ENCODE peak calls at places on chromosome 16, in six cellular contexts. One of them, this sample, is unnamed.
A peak's percentile ranks its signal among the peaks of the same experiment; 100 is the strongest.

GRCh38 chr16:14399397-14400284 is 230.4 kb downstream of the PARN start:
- DNase-seq in endothelial cell of umbilical vein: peak; percentile 34
- DNase-seq in GM12878: peak; percentile 60
- DNase-seq in HepG2: peak; percentile 99
- DNase-seq in A549: peak; percentile 61
- DNase-seq in K562: no peak
- DNase-seq in this sample: peak; percentile 75

GRCh38 chr16:31458073-31458834 is 1.0 kb upstream of the ARMC5 start:
- DNase-seq in HepG2: peak; percentile 95
- DNase-seq in endothelial cell of umbilical vein: peak; percentile 57
- DNase-seq in K562: peak; percentile 56
- DNase-seq in GM12878: no peak
- DNase-seq in A549: peak; percentile 41
- DNase-seq in this sample: peak; percentile 95

GRCh38 chr16:87541004-87541881 is 48.4 kb upstream of the ZCCHC14 start:
- DNase-seq in endothelial cell of umbilical vein: no peak
- DNase-seq in K562: no peak
- DNase-seq in A549: no peak
- DNase-seq in GM12878: no peak
- DNase-seq in HepG2: no peak
- DNase-seq in this sample: no peak

GRCh38 chr16:58348986-58349385 is 43.3 kb upstream of the GINS3 start:
- DNase-seq in A549: no peak
- DNase-seq in HepG2: no peak
- DNase-seq in endothelial cell of umbilical vein: no peak
- DNase-seq in K562: no peak
- DNase-seq in GM12878: no peak
- DNase-seq in this sample: no peak

GRCh38 chr16:369866-370436 is 387 bp downstream of the MRPL28 start:
- DNase-seq in K562: no peak
- DNase-seq in GM12878: no peak
- DNase-seq in A549: no peak
- DNase-seq in HepG2: no peak
- DNase-seq in endothelial cell of umbilical vein: no peak
- DNase-seq in this sample: no peak

GRCh38 chr16:87778830-87779579 is 13.2 kb upstream of the KLHDC4 start:
- DNase-seq in HepG2: peak; percentile 88
- DNase-seq in A549: peak; percentile 85
- DNase-seq in K562: peak; percentile 85
- DNase-seq in GM12878: peak; percentile 80
- DNase-seq in endothelial cell of umbilical vein: peak; percentile 95
- DNase-seq in this sample: peak; percentile 100

GRCh38 chr16:47787695-47788094 is 326.6 kb downstream of the PHKB start:
- DNase-seq in K562: no peak
- DNase-seq in endothelial cell of umbilical vein: no peak
- DNase-seq in GM12878: no peak
- DNase-seq in HepG2: no peak
- DNase-seq in A549: no peak
- DNase-seq in this sample: peak; percentile 32

GRCh38 chr16:70392606-70393005 is 45.9 kb downstream of the DDX19A start:
- DNase-seq in HepG2: no peak
- DNase-seq in endothelial cell of umbilical vein: no peak
- DNase-seq in K562: no peak
- DNase-seq in GM12878: no peak
- DNase-seq in A549: no peak
- DNase-seq in this sample: no peak

GRCh38 chr16:70777973-70778406 is 23.0 kb downstream of the VAC14 start:
- DNase-seq in K562: no peak
- DNase-seq in HepG2: no peak
- DNase-seq in endothelial cell of umbilical vein: no peak
- DNase-seq in A549: peak; percentile 35
- DNase-seq in GM12878: no peak
- DNase-seq in this sample: no peak

GRCh38 chr16:11180489-11180888 is 75.5 kb downstream of the SOCS1 start:
- DNase-seq in A549: no peak
- DNase-seq in endothelial cell of umbilical vein: no peak
- DNase-seq in K562: no peak
- DNase-seq in HepG2: no peak
- DNase-seq in GM12878: no peak
- DNase-seq in this sample: no peak

GRCh38 chr16:3088925-3089716 is 10.0 kb downstream of the ZSCAN10 start:
- DNase-seq in K562: no peak
- DNase-seq in GM12878: no peak
- DNase-seq in HepG2: no peak
- DNase-seq in A549: no peak
- DNase-seq in endothelial cell of umbilical vein: no peak
- DNase-seq in this sample: no peak

GRCh38 chr16:9047689-9048301 is 43.6 kb upstream of the HAPSTR1 start:
- DNase-seq in K562: peak; percentile 85
- DNase-seq in HepG2: peak; percentile 97
- DNase-seq in endothelial cell of umbilical vein: peak; percentile 98
- DNase-seq in GM12878: peak; percentile 62
- DNase-seq in A549: peak; percentile 79
- DNase-seq in this sample: peak; percentile 92

GRCh38 chr16:23524001-23524400 is 13.7 kb upstream of the GGA2 start:
- DNase-seq in A549: no peak
- DNase-seq in K562: no peak
- DNase-seq in HepG2: no peak
- DNase-seq in endothelial cell of umbilical vein: no peak
- DNase-seq in GM12878: no peak
- DNase-seq in this sample: no peak

GRCh38 chr16:10868089-10868488 is 8.9 kb upstream of the CIITA start:
- DNase-seq in A549: no peak
- DNase-seq in GM12878: no peak
- DNase-seq in K562: no peak
- DNase-seq in HepG2: no peak
- DNase-seq in endothelial cell of umbilical vein: no peak
- DNase-seq in this sample: no peak

GRCh38 chr16:56425439-56425832 is at the start of gene AMFR:
- DNase-seq in endothelial cell of umbilical vein: peak; percentile 67
- DNase-seq in A549: peak; percentile 75
- DNase-seq in HepG2: peak; percentile 74
- DNase-seq in K562: peak; percentile 93
- DNase-seq in GM12878: no peak
- DNase-seq in this sample: peak; percentile 89
- TF ChIP-seq POLR2A in endothelial cell of umbilical vein: peak; percentile 32
- TF ChIP-seq POLR2A in A549: peak; percentile 51
- TF ChIP-seq POLR2A in HepG2: no peak
- TF ChIP-seq POLR2A in K562: no peak
- TF ChIP-seq POLR2A in GM12878: peak; percentile 48
- TF ChIP-seq POLR2A in this sample: no peak

DNA sequence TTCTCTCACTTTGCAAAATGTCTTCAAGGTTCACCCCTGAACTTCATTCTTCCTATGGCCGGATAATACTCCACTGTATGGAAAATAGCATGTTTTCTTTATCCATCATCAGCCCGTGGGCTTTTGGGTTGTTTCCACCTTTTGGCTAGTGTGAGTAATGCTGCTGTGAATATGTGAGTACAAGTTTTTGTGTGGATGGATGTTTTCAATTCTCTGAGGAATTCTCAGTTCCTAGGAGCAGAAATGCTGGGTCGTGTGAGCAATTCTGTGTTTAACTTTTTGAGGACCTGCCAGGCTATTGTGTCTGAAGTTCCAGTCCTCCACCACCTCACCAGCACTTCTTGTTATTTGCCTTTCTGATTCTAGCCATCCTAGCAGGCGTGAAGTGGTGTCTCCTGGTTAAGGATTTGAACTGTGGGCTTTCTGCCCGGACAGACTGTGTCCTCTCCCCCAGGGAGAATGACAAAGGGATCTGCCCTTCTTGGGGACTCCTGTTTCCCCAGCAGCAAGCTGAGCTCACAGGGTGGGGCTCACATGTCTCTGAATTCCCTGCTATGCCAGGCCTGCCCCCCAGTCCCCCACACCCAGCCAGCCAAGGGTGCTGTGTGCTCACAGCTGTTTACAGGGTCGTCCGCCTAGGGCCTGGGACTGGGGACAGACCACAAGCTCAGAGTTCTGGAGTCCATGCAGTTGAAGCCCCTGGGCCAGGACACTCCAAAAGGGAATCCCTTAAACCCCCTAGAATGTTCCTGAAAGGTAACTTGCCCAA is 92.2 kb upstream of the CIBAR2 start:
- DNase-seq in endothelial cell of umbilical vein: peak; percentile 76
- DNase-seq in HepG2: no peak
- DNase-seq in A549: no peak
- DNase-seq in K562: no peak
- DNase-seq in GM12878: no peak
- DNase-seq in this sample: no peak
- TF ChIP-seq MYC in endothelial cell of umbilical vein: no peak
- TF ChIP-seq MYC in HepG2: no peak
- TF ChIP-seq MYC in A549: no peak
- TF ChIP-seq MYC in K562: no peak
- TF ChIP-seq MYC in GM12878: no peak
- TF ChIP-seq MYC in this sample: no peak

DNA sequence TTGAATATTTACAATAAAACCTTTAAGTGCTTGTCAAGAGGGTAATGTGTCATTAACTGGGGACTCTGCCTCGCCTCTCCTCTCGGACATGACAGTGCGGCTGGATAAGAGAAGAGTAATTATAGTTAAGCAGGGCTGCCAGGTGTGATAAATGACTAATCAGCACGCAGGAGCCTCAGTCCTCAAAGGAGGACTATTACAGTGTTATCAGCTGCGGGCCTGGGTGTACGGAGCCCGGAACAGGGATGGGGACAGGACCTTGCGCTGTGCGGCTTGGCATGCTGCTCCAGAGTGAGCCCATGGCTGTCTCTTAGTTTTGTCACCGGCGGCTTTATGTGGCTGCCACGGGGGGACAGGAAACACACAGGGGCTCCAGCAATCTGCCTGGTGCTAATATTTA is 607.2 kb downstream of the MAF start:
- DNase-seq in GM12878: no peak
- DNase-seq in HepG2: no peak
- DNase-seq in K562: peak; percentile 21
- DNase-seq in A549: no peak
- DNase-seq in endothelial cell of umbilical vein: no peak
- DNase-seq in this sample: no peak
- TF ChIP-seq POLR2A in GM12878: no peak
- TF ChIP-seq POLR2A in HepG2: no peak
- TF ChIP-seq POLR2A in K562: no peak
- TF ChIP-seq POLR2A in A549: no peak
- TF ChIP-seq POLR2A in endothelial cell of umbilical vein: no peak
- TF ChIP-seq POLR2A in this sample: no peak

GRCh38 chr16:1494129-1494640 is 1.0 kb downstream of the TELO2 start:
- DNase-seq in K562: peak; percentile 62
- DNase-seq in A549: peak; percentile 69
- DNase-seq in GM12878: no peak
- DNase-seq in HepG2: peak; percentile 27
- DNase-seq in endothelial cell of umbilical vein: peak; percentile 77
- DNase-seq in this sample: peak; percentile 25
- TF ChIP-seq MYC in K562: no peak
- TF ChIP-seq MYC in A549: no peak
- TF ChIP-seq MYC in GM12878: no peak
- TF ChIP-seq MYC in HepG2: no peak
- TF ChIP-seq MYC in endothelial cell of umbilical vein: no peak
- TF ChIP-seq MYC in this sample: no peak

DNA sequence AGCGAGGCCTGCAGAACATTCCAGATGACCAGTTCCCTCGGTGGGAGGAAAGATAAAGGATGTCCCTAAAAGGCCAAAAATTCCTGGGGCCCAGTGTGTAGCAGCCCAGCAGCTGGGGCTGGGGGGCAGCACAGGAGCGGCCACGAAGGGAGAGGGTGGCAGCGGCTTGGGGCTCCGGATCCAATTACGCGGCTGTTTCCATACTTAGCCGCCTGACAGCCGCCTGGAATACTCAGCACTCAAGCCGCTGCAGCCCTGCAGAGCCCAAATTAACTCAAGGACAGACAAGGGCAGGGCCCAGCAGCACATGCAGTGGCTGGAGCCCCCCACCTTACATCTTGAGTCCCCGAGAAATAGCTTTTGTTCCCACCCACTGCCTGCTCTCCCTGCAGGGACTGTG is 1.3 kb downstream of the SRL start:
- DNase-seq in GM12878: no peak
- DNase-seq in A549: no peak
- DNase-seq in endothelial cell of umbilical vein: no peak
- DNase-seq in K562: no peak
- DNase-seq in HepG2: no peak
- DNase-seq in this sample: no peak
- TF ChIP-seq POLR2A in GM12878: no peak
- TF ChIP-seq POLR2A in A549: no peak
- TF ChIP-seq POLR2A in endothelial cell of umbilical vein: no peak
- TF ChIP-seq POLR2A in K562: no peak
- TF ChIP-seq POLR2A in HepG2: no peak
- TF ChIP-seq POLR2A in this sample: no peak

GRCh38 chr16:12573730-12574383 is 229.8 kb downstream of the CPPED1 start:
- DNase-seq in A549: peak; percentile 73
- DNase-seq in GM12878: no peak
- DNase-seq in K562: peak; percentile 87
- DNase-seq in HepG2: peak; percentile 86
- DNase-seq in endothelial cell of umbilical vein: peak; percentile 79
- DNase-seq in this sample: peak; percentile 69
- TF ChIP-seq MYC in A549: no peak
- TF ChIP-seq MYC in GM12878: no peak
- TF ChIP-seq MYC in K562: no peak
- TF ChIP-seq MYC in HepG2: no peak
- TF ChIP-seq MYC in endothelial cell of umbilical vein: no peak
- TF ChIP-seq MYC in this sample: no peak